ENCODE peak calls at places on chromosomes 6 and 20, in ten cellular contexts. J is EH; A is cardiac muscle cell; W is GM19239; C is activated T-cell treated with anti-CD3 and anti-CD28 coated beads, Interleukin-2, amount 50 U/mL, for 72 hours; X is heart left ventricle; I is colonic mucosa; K is T-helper 1 cell; L is stimulated activated naive CD8-positive, alpha-beta T cell treated with anti-CD3 and anti-CD28 coated beads, Interleukin-15, Interleukin-2, amounts not matched to agents 100 U/mL and 50 U/mL, for 24 hours; D is brain microvascular endothelial cell. F is an unnamed sample.

GRCh38 chr20:9903048-9903651 is 64.3 kb upstream of the PAK5 start:
- DNase-seq in J (no peak), A (peak), W (no peak), C (no peak), X (no peak), I (no peak), K (no peak), L (no peak), D (no peak), F (peak)

GRCh38 chr6:137882225-137882961 is 15.3 kb downstream of the TNFAIP3 start:
- DNase-seq in J (peak), A (peak), W (no peak), C (no peak), X (no peak), I (no peak), K (peak), L (no peak), D (no peak), F (no peak)

GRCh38 chr20:10047427-10047826 is 12.6 kb downstream of the ANKEF1 start:
- DNase-seq in J (no peak), A (peak), W (no peak), C (no peak), X (no peak), I (no peak), K (no peak), L (no peak), D (no peak), F (no peak)

GRCh38 chr20:11080010-11080409 is 406.2 kb upstream of the JAG1 start:
- DNase-seq in J (peak), A (no peak), W (no peak), C (no peak), X (no peak), I (no peak), K (no peak), L (no peak), D (no peak), F (peak)

GRCh38 chr6:39923394-39923793 is 10.9 kb downstream of the MOCS1 start:
- DNase-seq in J (no peak), A (no peak), W (no peak), C (no peak), X (no peak), I (peak), K (no peak), L (no peak), D (no peak), F (no peak)

GRCh38 chr6:136673571-136673970 is 118.7 kb downstream of the MAP3K5 start:
- DNase-seq in J (no peak), A (no peak), W (no peak), C (no peak), X (no peak), I (no peak), K (no peak), L (no peak), D (no peak), F (no peak)

GRCh38 chr20:1935696-1936366 is 40.6 kb downstream of the SIRPA start:
- DNase-seq in J (no peak), A (peak), W (no peak), C (no peak), X (peak), I (peak), K (no peak), L (no peak), D (no peak), F (no peak)

GRCh38 chr20:20070871-20071726 is 18.8 kb downstream of the CFAP61 start:
- DNase-seq in J (no peak), A (no peak), W (no peak), C (no peak), X (peak), I (no peak), K (no peak), L (no peak), D (no peak), F (no peak)

GRCh38 chr6:11389977-11390376 is 147.6 kb upstream of the TMEM170B start:
- DNase-seq in J (peak), A (no peak), W (no peak), C (no peak), X (no peak), I (no peak), K (no peak), L (no peak), D (no peak), F (peak)

GRCh38 chr20:57594092-57594911 is 25.9 kb downstream of the ZBP1 start:
- DNase-seq in J (peak), A (peak), W (peak), C (peak), X (peak), I (no peak), K (peak), L (peak), D (no peak), F (peak)

GRCh38 chr6:119237177-119237715 is 112.3 kb downstream of the MAN1A1 start:
- DNase-seq in J (no peak), A (no peak), W (no peak), C (no peak), X (no peak), I (no peak), K (no peak), L (no peak), D (no peak), F (no peak)

GRCh38 chr6:84763397-84764331 is 734 bp downstream of the TBX18 start:
- DNase-seq in J (peak), A (peak), W (no peak), C (no peak), X (peak), I (no peak), K (no peak), L (no peak), D (peak), F (peak)

GRCh38 chr6:122184260-122184934 is 215.1 kb upstream of the HSF2 start:
- DNase-seq in J (peak), A (peak), W (no peak), C (no peak), X (no peak), I (no peak), K (no peak), L (no peak), D (no peak), F (peak)

GRCh38 chr6:44224154-44224977 is 971 bp downstream of the SLC29A1 start:
- DNase-seq in J (peak), A (peak), W (no peak), C (no peak), X (peak), I (no peak), K (no peak), L (peak), D (no peak), F (peak)

GRCh38 chr20:50724851-50725721 is 6.3 kb upstream of the PARD6B start:
- DNase-seq in J (peak), A (peak), W (no peak), C (peak), X (peak), I (peak), K (no peak), L (peak), D (peak), F (no peak)

GRCh38 chr6:36853325-36853724 is 14.1 kb upstream of the CPNE5 start:
- DNase-seq in J (peak), A (peak), W (no peak), C (no peak), X (peak), I (no peak), K (no peak), L (no peak), D (peak), F (peak)

GRCh38 chr20:10448270-10449156 is 13.4 kb downstream of the SLX4IP start:
- DNase-seq in J (peak), A (peak), W (no peak), C (no peak), X (no peak), I (no peak), K (no peak), L (no peak), D (no peak), F (no peak)

GRCh38 chr6:89826029-89826528 is 3.6 kb upstream of the CASP8AP2 start:
- DNase-seq in J (peak), A (peak), W (no peak), C (no peak), X (no peak), I (no peak), K (no peak), L (no peak), D (peak), F (no peak)

GRCh38 chr6:149701699-149702098 is 16.2 kb downstream of the LATS1 start:
- DNase-seq in J (peak), A (no peak), W (no peak), C (no peak), X (no peak), I (no peak), K (no peak), L (no peak), D (no peak), F (no peak)

GRCh38 chr20:32524871-32525501 is 60.1 kb downstream of the NOL4L start:
- DNase-seq in J (no peak), A (no peak), W (no peak), C (no peak), X (peak), I (no peak), K (no peak), L (no peak), D (no peak), F (peak)

GRCh38 chr6:140355476-140355875 is 981.0 kb upstream of the CITED2 start:
- DNase-seq in J (no peak), A (no peak), W (no peak), C (no peak), X (no peak), I (no peak), K (no peak), L (no peak), D (no peak), F (no peak)

GRCh38 chr6:145842693-145843546 is 28.3 kb upstream of the FBXO30 start:
- DNase-seq in J (peak), A (peak), W (no peak), C (no peak), X (no peak), I (no peak), K (no peak), L (no peak), D (no peak), F (peak)

GRCh38 chr6:166415833-166416347 is 33.1 kb upstream of the MPC1 start:
- DNase-seq in J (no peak), A (no peak), W (no peak), C (no peak), X (no peak), I (no peak), K (no peak), L (no peak), D (no peak), F (no peak)

GRCh38 chr20:401682-402495 is 6.2 kb upstream of the RBCK1 start:
- DNase-seq in J (peak), A (peak), W (no peak), C (peak), X (no peak), I (peak), K (no peak), L (no peak), D (no peak), F (no peak)

GRCh38 chr6:190596-191395 is 101.5 kb upstream of the DUSP22 start:
- DNase-seq in J (no peak), A (no peak), W (no peak), C (peak), X (no peak), I (no peak), K (no peak), L (peak), D (no peak), F (no peak)

GRCh38 chr20:38504368-38505090 is 31.9 kb downstream of the RALGAPB start:
- DNase-seq in J (peak), A (no peak), W (no peak), C (no peak), X (no peak), I (no peak), K (no peak), L (no peak), D (no peak), F (no peak)

GRCh38 chr6:138105880-138106664 is 1.1 kb downstream of the PERP start:
- DNase-seq in J (peak), A (no peak), W (no peak), C (no peak), X (no peak), I (peak), K (no peak), L (no peak), D (no peak), F (peak)

GRCh38 chr6:85498596-85499258 is 48.8 kb downstream of the NT5E start:
- DNase-seq in J (peak), A (peak), W (no peak), C (no peak), X (no peak), I (peak), K (no peak), L (no peak), D (no peak), F (peak)

GRCh38 chr20:60857708-60858107 is 394.4 kb upstream of the CDH4 start:
- DNase-seq in J (no peak), A (no peak), W (no peak), C (no peak), X (no peak), I (no peak), K (no peak), L (no peak), D (no peak), F (no peak)

GRCh38 chr6:145076110-145076841 is 659.0 kb downstream of the EPM2A start:
- DNase-seq in J (no peak), A (no peak), W (no peak), C (no peak), X (no peak), I (no peak), K (no peak), L (no peak), D (no peak), F (no peak)